ENCODE peak calls at places on chromosome 15, in four cellular contexts. X, Z, U and N are unnamed samples.

GRCh38 chr15:69760263-69760855 is 307.7 kb downstream of the RPLP1 start:
- DNase-seq in X (no peak), Z (no peak), U (no peak), N (peak; percentile 88)

GRCh38 chr15:89141885-89142284 is 53.6 kb downstream of the ABHD2 start:
- DNase-seq in X (no peak), Z (no peak), U (no peak), N (no peak)

GRCh38 chr15:29170496-29170895 is 99.1 kb downstream of the NSMCE3 start:
- DNase-seq in X (no peak), Z (no peak), U (no peak), N (no peak)

GRCh38 chr15:100020181-100020580 is 286.9 kb upstream of the LYSMD4 start:
- DNase-seq in X (no peak), Z (no peak), U (peak; percentile 60), N (no peak)

GRCh38 chr15:89808160-89808870 is 6.3 kb downstream of the ANPEP start:
- DNase-seq in X (no peak), Z (no peak), U (peak; percentile 64), N (no peak)

GRCh38 chr15:63843901-63844317 is 10.2 kb upstream of the HERC1 start:
- DNase-seq in X (no peak), Z (peak; percentile 20), U (peak; percentile 75), N (peak; percentile 65)

GRCh38 chr15:85379403-85380131 is 836 bp upstream of the AKAP13 start:
- DNase-seq in X (peak; percentile 17), Z (no peak), U (peak; percentile 23), N (peak; percentile 45)

GRCh38 chr15:90836296-90836871 is 32.0 kb upstream of the FURIN start:
- DNase-seq in X (no peak), Z (peak; percentile 37), U (no peak), N (peak; percentile 94)

GRCh38 chr15:93072440-93073394 is 16.3 kb downstream of the RGMA start:
- DNase-seq in X (no peak), Z (peak; percentile 5), U (peak; percentile 92), N (peak; percentile 46)

GRCh38 chr15:33132722-33133345 is 61.7 kb downstream of the FMN1 start:
- DNase-seq in X (no peak), Z (no peak), U (peak; percentile 92), N (peak; percentile 67)

GRCh38 chr15:37087050-37087691 is 13.2 kb downstream of the MEIS2 start:
- DNase-seq in X (no peak), Z (no peak), U (no peak), N (peak; percentile 23)

GRCh38 chr15:56047354-56047753 is 53.9 kb upstream of the NEDD4 start:
- DNase-seq in X (no peak), Z (no peak), U (no peak), N (peak; percentile 29)

GRCh38 chr15:26972636-26973035 is 1.7 kb downstream of the GABRG3 start:
- DNase-seq in X (no peak), Z (no peak), U (no peak), N (no peak)

GRCh38 chr15:56844463-56844862 is 74.0 kb upstream of the TCF12 start:
- DNase-seq in X (no peak), Z (no peak), U (no peak), N (no peak)

GRCh38 chr15:80580107-80580506 is 115.0 kb upstream of the ABHD17C start:
- DNase-seq in X (no peak), Z (peak; percentile 66), U (peak; percentile 24), N (peak; percentile 78)

GRCh38 chr15:41862515-41863116 is 24.0 kb downstream of the PLA2G4B start:
- DNase-seq in X (no peak), Z (no peak), U (peak; percentile 82), N (no peak)

GRCh38 chr15:28962851-28963710 is 77.3 kb downstream of the APBA2 start:
- DNase-seq in X (no peak), Z (no peak), U (no peak), N (no peak)

GRCh38 chr15:96047255-96047931 is 283.1 kb upstream of the NR2F2 start:
- DNase-seq in X (no peak), Z (peak; percentile 88), U (no peak), N (peak; percentile 61)

GRCh38 chr15:80183886-80184285 is 31.1 kb downstream of the FAH start:
- DNase-seq in X (no peak), Z (no peak), U (peak; percentile 38), N (no peak)

GRCh38 chr15:66067687-66068086 is 185.9 kb downstream of the MEGF11 start:
- DNase-seq in X (no peak), Z (no peak), U (no peak), N (no peak)

GRCh38 chr15:29917600-29918597 is 95.6 kb upstream of the TJP1 start:
- DNase-seq in X (no peak), Z (no peak), U (no peak), N (peak; percentile 85)

GRCh38 chr15:67010898-67011619 is 54.3 kb upstream of the SMAD3 start:
- DNase-seq in X (no peak), Z (no peak), U (peak; percentile 25), N (no peak)

GRCh38 chr15:63112871-63113270 is 8.8 kb upstream of the LACTB start:
- DNase-seq in X (no peak), Z (no peak), U (no peak), N (no peak)

GRCh38 chr15:70100495-70101331 is 3.0 kb upstream of the TLE3 start:
- DNase-seq in X (peak; percentile 63), Z (no peak), U (peak; percentile 80), N (peak; percentile 81)

GRCh38 chr15:59349715-59350420 is 22.8 kb downstream of the MYO1E start:
- DNase-seq in X (no peak), Z (peak; percentile 84), U (peak; percentile 22), N (peak; percentile 96)

GRCh38 chr15:41919954-41920538 is 26.2 kb upstream of the SPTBN5 start:
- DNase-seq in X (no peak), Z (no peak), U (peak; percentile 84), N (peak; percentile 95)

GRCh38 chr15:57861805-57862586 is 155.5 kb downstream of the POLR2M start:
- DNase-seq in X (no peak), Z (peak; percentile 46), U (no peak), N (peak; percentile 26)

GRCh38 chr15:40881351-40881750 is 7.3 kb upstream of the RHOV start:
- DNase-seq in X (no peak), Z (no peak), U (no peak), N (no peak)